ENCODE peak calls at places on chromosomes 13 and 19, in eight cellular contexts. One of them, this sample, is unnamed.

GRCh38 chr13:76271728-76272232 is 614.4 kb downstream of the KCTD12 start:
- DNase-seq in cerebellar cortex: no peak
- DNase-seq in mesothelial cell of epicardium: no peak
- DNase-seq in endothelial cell of umbilical vein: no peak
- DNase-seq in activated effector memory CD4-positive, alpha-beta T cell treated with Interleukin-2 at 50 U/mL for 16 hours: no peak
- DNase-seq in sigmoid colon: no peak
- DNase-seq in NCI-H1092 treated with DMSO at 0.1 percent for 48 hours: no peak
- DNase-seq in fibroblast of the aortic adventitia: no peak
- DNase-seq in this sample: no peak

GRCh38 chr19:8515317-8515716 is 1.4 kb upstream of the ZNF414 start:
- DNase-seq in mesothelial cell of epicardium: no peak
- DNase-seq in sigmoid colon: no peak
- DNase-seq in fibroblast of the aortic adventitia: no peak
- DNase-seq in NCI-H1092 treated with DMSO at 0.1 percent for 48 hours: no peak
- DNase-seq in cerebellar cortex: no peak
- DNase-seq in endothelial cell of umbilical vein: no peak
- DNase-seq in activated effector memory CD4-positive, alpha-beta T cell treated with Interleukin-2 at 50 U/mL for 16 hours: peak
- DNase-seq in this sample: no peak

GRCh38 chr19:5913739-5914357 is at the start of gene CAPS:
- DNase-seq in NCI-H1092 treated with DMSO at 0.1 percent for 48 hours: no peak
- DNase-seq in fibroblast of the aortic adventitia: peak
- DNase-seq in endothelial cell of umbilical vein: no peak
- DNase-seq in cerebellar cortex: no peak
- DNase-seq in sigmoid colon: peak
- DNase-seq in activated effector memory CD4-positive, alpha-beta T cell treated with Interleukin-2 at 50 U/mL for 16 hours: no peak
- DNase-seq in mesothelial cell of epicardium: no peak
- DNase-seq in this sample: no peak

GRCh38 chr13:22846551-22846950 is 334.2 kb upstream of the SGCG start:
- DNase-seq in NCI-H1092 treated with DMSO at 0.1 percent for 48 hours: no peak
- DNase-seq in sigmoid colon: no peak
- DNase-seq in mesothelial cell of epicardium: no peak
- DNase-seq in endothelial cell of umbilical vein: no peak
- DNase-seq in activated effector memory CD4-positive, alpha-beta T cell treated with Interleukin-2 at 50 U/mL for 16 hours: no peak
- DNase-seq in fibroblast of the aortic adventitia: no peak
- DNase-seq in cerebellar cortex: no peak
- DNase-seq in this sample: no peak

GRCh38 chr13:68806125-68806524 is 1301.5 kb upstream of the ATXN8OS start:
- DNase-seq in activated effector memory CD4-positive, alpha-beta T cell treated with Interleukin-2 at 50 U/mL for 16 hours: no peak
- DNase-seq in fibroblast of the aortic adventitia: no peak
- DNase-seq in endothelial cell of umbilical vein: no peak
- DNase-seq in mesothelial cell of epicardium: no peak
- DNase-seq in NCI-H1092 treated with DMSO at 0.1 percent for 48 hours: no peak
- DNase-seq in cerebellar cortex: no peak
- DNase-seq in sigmoid colon: no peak
- DNase-seq in this sample: no peak

GRCh38 chr19:10929402-10929794 is 787 bp downstream of the TIMM29 start:
- DNase-seq in mesothelial cell of epicardium: no peak
- DNase-seq in NCI-H1092 treated with DMSO at 0.1 percent for 48 hours: no peak
- DNase-seq in sigmoid colon: no peak
- DNase-seq in fibroblast of the aortic adventitia: no peak
- DNase-seq in endothelial cell of umbilical vein: no peak
- DNase-seq in activated effector memory CD4-positive, alpha-beta T cell treated with Interleukin-2 at 50 U/mL for 16 hours: no peak
- DNase-seq in cerebellar cortex: no peak
- DNase-seq in this sample: no peak

GRCh38 chr19:33377586-33378475 is 4.3 kb downstream of the CEBPG start:
- DNase-seq in cerebellar cortex: no peak
- DNase-seq in NCI-H1092 treated with DMSO at 0.1 percent for 48 hours: no peak
- DNase-seq in endothelial cell of umbilical vein: peak
- DNase-seq in mesothelial cell of epicardium: no peak
- DNase-seq in fibroblast of the aortic adventitia: peak
- DNase-seq in activated effector memory CD4-positive, alpha-beta T cell treated with Interleukin-2 at 50 U/mL for 16 hours: no peak
- DNase-seq in sigmoid colon: peak
- DNase-seq in this sample: no peak

GRCh38 chr13:111270126-111270525 is 50.3 kb upstream of the TEX29 start:
- DNase-seq in NCI-H1092 treated with DMSO at 0.1 percent for 48 hours: no peak
- DNase-seq in cerebellar cortex: peak
- DNase-seq in fibroblast of the aortic adventitia: peak
- DNase-seq in mesothelial cell of epicardium: no peak
- DNase-seq in sigmoid colon: no peak
- DNase-seq in activated effector memory CD4-positive, alpha-beta T cell treated with Interleukin-2 at 50 U/mL for 16 hours: no peak
- DNase-seq in endothelial cell of umbilical vein: no peak
- DNase-seq in this sample: no peak

GRCh38 chr19:47608908-47609879 is at the start of gene BICRA:
- DNase-seq in fibroblast of the aortic adventitia: peak
- DNase-seq in endothelial cell of umbilical vein: peak
- DNase-seq in mesothelial cell of epicardium: peak
- DNase-seq in NCI-H1092 treated with DMSO at 0.1 percent for 48 hours: peak
- DNase-seq in sigmoid colon: peak
- DNase-seq in cerebellar cortex: peak
- DNase-seq in activated effector memory CD4-positive, alpha-beta T cell treated with Interleukin-2 at 50 U/mL for 16 hours: peak
- DNase-seq in this sample: no peak